ENCODE peak calls at places on chromosome 19, in nine cellular contexts. M is pancreas, Y is spleen, D is uterus, Z is aorta, B is endothelial cell of umbilical vein, R is HCT116, H is mesendoderm, L is cardiac muscle cell. E is an unnamed sample.

GRCh38 chr19:29259867-29260281 is 46.9 kb upstream of the UQCRFS1 start:
- DNase-seq in M (no peak), Y (no peak), D (no peak), Z (no peak), B (no peak), R (no peak), H (no peak), L (no peak), E (no peak)

GRCh38 chr19:16589917-16590316 is 17.7 kb upstream of the SLC35E1 start:
- DNase-seq in M (no peak), Y (no peak), D (no peak), Z (no peak), B (no peak), R (no peak), H (no peak), L (no peak), E (no peak)

GRCh38 chr19:34226036-34226435 is 28.3 kb upstream of the GARRE1 start:
- DNase-seq in M (no peak), Y (no peak), D (no peak), Z (no peak), B (no peak), R (no peak), H (no peak), L (no peak), E (no peak)

GRCh38 chr19:34678421-34678820 is 943 bp downstream of the ZNF302 start:
- DNase-seq in M (peak; percentile 42), Y (no peak), D (no peak), Z (no peak), B (no peak), R (no peak), H (no peak), L (no peak), E (no peak)

GRCh38 chr19:47284324-47284899 is 9.7 kb downstream of the INAFM1 start:
- DNase-seq in M (no peak), Y (no peak), D (peak; percentile 33), Z (no peak), B (peak; percentile 57), R (no peak), H (peak; percentile 61), L (peak; percentile 76), E (no peak)

GRCh38 chr19:13169769-13170168 is 19.6 kb downstream of the IER2 start:
- DNase-seq in M (no peak), Y (no peak), D (no peak), Z (no peak), B (no peak), R (peak; percentile 91), H (no peak), L (peak; percentile 22), E (peak; percentile 61)

GRCh38 chr19:29119582-29119981 is 93.4 kb downstream of the UQCRFS1 start:
- DNase-seq in M (no peak), Y (no peak), D (no peak), Z (no peak), B (no peak), R (no peak), H (peak; percentile 49), L (no peak), E (no peak)

GRCh38 chr19:29293736-29294342 is 80.9 kb upstream of the UQCRFS1 start:
- DNase-seq in M (no peak), Y (no peak), D (no peak), Z (no peak), B (no peak), R (no peak), H (no peak), L (peak; percentile 14), E (no peak)

GRCh38 chr19:36719687-36720556 is 32.5 kb downstream of the ZNF567 start:
- DNase-seq in M (no peak), Y (no peak), D (no peak), Z (no peak), B (peak; percentile 14), R (no peak), H (peak; percentile 48), L (peak; percentile 9), E (peak; percentile 1)
- H3K4me1 ChIP-seq in M (no peaks in the 10 kb centered on the region), Y (no peaks in the 10 kb centered on the region), D (no peaks in the 10 kb centered on the region), Z (no peaks in the 10 kb centered on the region), B (no peaks in the 10 kb centered on the region), R (no peaks in the 10 kb centered on the region), H (no peaks in the 10 kb centered on the region), L (no peaks in the 10 kb centered on the region), E (no peaks in the 10 kb centered on the region)

GRCh38 chr19:4049432-4049831 is 17.3 kb downstream of the ZBTB7A start:
- DNase-seq in M (peak; percentile 15), Y (no peak), D (no peak), Z (no peak), B (no peak), R (no peak), H (no peak), L (no peak), E (no peak)

GRCh38 chr19:4052993-4053422 is 13.7 kb downstream of the ZBTB7A start:
- DNase-seq in M (peak; percentile 11), Y (no peak), D (peak; percentile 28), Z (no peak), B (no peak), R (no peak), H (no peak), L (no peak), E (no peak)

GRCh38 chr19:4052114-4052992 is 14.3 kb downstream of the ZBTB7A start:
- DNase-seq in M (peak; percentile 71), Y (no peak), D (peak; percentile 52), Z (no peak), B (no peak), R (no peak), H (no peak), L (peak; percentile 48), E (no peak)

GRCh38 chr19:4053423-4054324 is 13.0 kb downstream of the ZBTB7A start:
- DNase-seq in M (peak; percentile 17), Y (peak; percentile 80), D (peak; percentile 19), Z (no peak), B (no peak), R (no peak), H (no peak), L (no peak), E (no peak)

DNA sequence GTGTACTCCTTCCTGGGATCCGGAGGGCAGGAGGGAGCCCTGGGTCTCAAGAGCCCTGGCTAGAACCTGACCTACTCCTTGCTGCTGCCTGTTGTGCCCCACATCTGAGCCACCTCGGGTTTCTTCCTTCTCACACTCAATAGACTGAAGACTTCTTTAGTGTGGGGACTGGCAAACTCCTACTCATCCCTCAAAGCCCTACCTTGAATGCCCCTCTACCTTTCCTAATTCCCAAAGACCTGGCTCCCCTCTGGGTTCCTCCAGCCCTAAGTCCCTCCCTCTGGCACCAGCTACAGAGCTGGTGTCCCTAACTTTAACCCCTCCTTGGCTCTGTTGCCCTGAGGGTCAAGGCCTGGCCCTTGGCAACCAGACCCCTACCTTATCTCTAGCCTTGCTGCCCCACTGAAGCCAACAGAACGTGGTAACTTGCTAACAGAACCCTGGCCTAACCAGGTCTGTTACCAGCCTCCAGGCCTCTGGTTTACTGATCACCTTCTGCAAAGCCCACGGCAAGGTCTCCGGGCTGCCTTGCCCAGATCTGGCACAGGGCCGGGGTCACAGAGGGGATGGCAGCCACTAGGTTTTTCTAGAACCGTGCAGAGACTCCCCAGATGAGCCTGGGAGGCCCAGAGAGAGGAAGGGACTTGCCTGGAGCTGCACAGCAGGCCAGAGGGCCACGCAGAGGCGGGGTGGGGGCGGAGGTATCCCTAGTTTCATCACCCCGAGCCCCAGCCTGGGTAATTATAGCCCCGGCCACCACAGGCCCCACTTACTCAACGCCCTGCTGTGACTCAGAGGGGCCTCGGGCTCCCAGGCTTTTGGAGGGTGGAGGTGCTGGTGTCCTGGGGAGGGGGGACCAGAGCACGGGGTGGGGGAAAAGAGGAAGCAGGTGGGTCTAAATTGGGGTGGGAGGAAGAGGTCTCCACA is 15.3 kb downstream of the ZBTB7A start:
- DNase-seq in M (no peak), Y (no peak), D (peak; percentile 26), Z (no peak), B (no peak), R (no peak), H (no peak), L (peak; percentile 54), E (no peak)
- H3K4me1 ChIP-seq in M (no peaks in the 10 kb centered on the region), Y (peaks cover 29% of the 10 kb centered on the region), D (peaks cover 11% of the 10 kb centered on the region), Z (no peaks in the 10 kb centered on the region), B (no peaks in the 10 kb centered on the region), R (no peaks in the 10 kb centered on the region), H (no peaks in the 10 kb centered on the region), L (no peaks in the 10 kb centered on the region), E (peaks cover 11% of the 10 kb centered on the region)

GRCh38 chr19:5967571-5967970 is 10.4 kb downstream of the RANBP3 start:
- DNase-seq in M (no peak), Y (no peak), D (no peak), Z (no peak), B (no peak), R (no peak), H (no peak), L (no peak), E (no peak)

GRCh38 chr19:5963855-5964254 is 14.1 kb downstream of the RANBP3 start:
- DNase-seq in M (no peak), Y (peak; percentile 61), D (no peak), Z (no peak), B (no peak), R (no peak), H (no peak), L (no peak), E (no peak)

GRCh38 chr19:5966941-5967340 is 11.0 kb downstream of the RANBP3 start:
- DNase-seq in M (no peak), Y (no peak), D (no peak), Z (no peak), B (no peak), R (no peak), H (no peak), L (no peak), E (no peak)

GRCh38 chr19:5966215-5966614 is 11.7 kb downstream of the RANBP3 start:
- DNase-seq in M (no peak), Y (no peak), D (peak; percentile 50), Z (no peak), B (no peak), R (no peak), H (no peak), L (peak; percentile 91), E (no peak)

DNA sequence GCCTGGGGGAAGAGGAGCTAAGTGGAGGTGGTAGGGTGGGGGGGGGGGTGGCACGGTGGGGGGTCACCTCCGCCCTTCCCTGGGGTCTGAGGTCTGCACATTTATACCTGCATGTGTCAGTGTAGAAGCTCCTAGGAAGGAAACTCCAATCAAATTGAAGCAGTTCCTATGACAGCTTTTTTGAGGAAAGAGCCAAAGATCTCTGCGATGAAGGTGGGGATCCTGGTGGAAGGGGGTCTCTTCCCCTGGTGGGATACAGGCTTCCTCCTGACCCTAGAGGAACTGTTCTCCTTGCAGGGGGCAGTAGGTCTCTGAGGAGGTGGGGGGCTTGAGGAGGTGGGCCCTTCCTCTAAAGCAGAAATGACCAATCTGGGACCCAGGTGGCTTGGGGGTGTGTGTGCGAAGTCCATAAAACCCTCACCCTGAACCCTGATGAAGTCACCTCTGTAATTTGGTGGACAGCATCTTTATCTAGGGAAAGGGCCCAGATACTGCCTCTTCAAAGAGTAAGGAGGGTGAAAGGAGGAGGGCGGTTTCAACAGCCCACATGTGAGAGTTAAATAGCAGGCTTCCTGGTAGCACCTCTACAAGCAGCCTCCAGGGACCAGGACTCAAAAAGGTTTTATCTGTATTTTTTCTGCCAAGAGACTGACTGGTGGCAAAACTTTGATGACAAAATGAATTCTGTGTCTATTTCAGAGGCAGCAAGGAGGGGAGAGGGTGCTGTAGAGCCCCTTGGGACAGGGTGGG is 12.9 kb downstream of the RANBP3 start:
- DNase-seq in M (no peak), Y (no peak), D (no peak), Z (no peak), B (no peak), R (no peak), H (no peak), L (no peak), E (no peak)
- H3K4me1 ChIP-seq in M (peaks cover 69% of the 10 kb centered on the region), Y (peaks cover 85% of the 10 kb centered on the region), D (peaks cover 19% of the 10 kb centered on the region), Z (peaks cover 6% of the 10 kb centered on the region), B (peaks cover 31% of the 10 kb centered on the region), R (no peaks in the 10 kb centered on the region), H (peaks cover 16% of the 10 kb centered on the region), L (peaks cover 60% of the 10 kb centered on the region), E (peaks cover 20% of the 10 kb centered on the region)

DNA sequence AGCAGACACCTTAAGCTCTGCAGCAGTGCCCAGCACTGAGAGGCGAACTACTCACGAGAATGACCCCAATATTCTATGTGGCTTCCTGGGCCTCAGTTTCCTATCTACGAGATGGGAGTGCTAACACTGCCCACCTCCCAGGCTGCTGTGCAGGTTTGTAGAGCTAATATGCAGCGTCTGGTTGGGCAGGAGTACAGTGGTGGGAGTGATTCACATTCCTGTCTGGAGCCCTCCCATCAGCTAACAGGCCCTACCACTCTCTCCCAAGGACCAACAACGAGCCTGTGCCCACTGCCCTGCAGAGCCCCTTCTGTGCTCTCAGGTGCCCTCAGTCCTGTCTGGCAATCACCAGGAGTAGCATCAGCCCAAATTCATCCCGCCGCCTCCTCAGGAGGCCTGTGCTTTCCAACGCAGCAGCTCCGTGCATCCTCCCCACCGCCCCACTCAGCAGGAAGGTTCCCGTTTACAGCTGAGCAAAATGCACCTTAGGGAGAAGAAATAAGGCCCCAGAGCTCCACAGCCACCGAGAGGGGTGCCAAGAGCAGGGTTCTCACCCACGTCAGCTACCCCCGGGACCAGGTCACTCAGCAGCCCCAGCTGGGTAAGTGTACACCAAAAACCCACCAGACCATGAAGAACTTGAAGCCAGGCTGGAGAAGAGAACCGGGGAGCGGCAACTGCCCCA is 6.6 kb downstream of the AKT2 start:
- DNase-seq in M (no peak), Y (peak; percentile 54), D (peak; percentile 9), Z (peak; percentile 44), B (no peak), R (no peak), H (no peak), L (no peak), E (no peak)
- H3K4me1 ChIP-seq in M (peaks cover 36% of the 10 kb centered on the region), Y (peaks cover 74% of the 10 kb centered on the region), D (peaks cover 59% of the 10 kb centered on the region), Z (no peaks in the 10 kb centered on the region), B (no peaks in the 10 kb centered on the region), R (peaks cover 3% of the 10 kb centered on the region), H (peaks cover 6% of the 10 kb centered on the region), L (peaks cover 15% of the 10 kb centered on the region), E (peaks cover under 1% of the 10 kb centered on the region)

E was measured in SJSA1.